ENCODE peak calls at places on chromosomes 4 and X, in ten cellular contexts. E is GM12878, H is transverse colon, K is upper lobe of left lung, N is stomach, M is ovary, J is H1, S is sigmoid colon, T is K562, X is esophagus muscularis mucosa. Y is an unnamed sample. For H3K27me3, the result is how much of the 10 kb centered on the place peaks cover.

GRCh38 chr4:48017108-48017527 is 546 bp downstream of the NIPAL1 start:
- DNase-seq in E (no peak), K (peak), J (peak), M (peak), X (no peak), H (peak), S (peak), T (peak), N (peak), Y (peak)

GRCh38 chr4:6333301-6334202 is 63.9 kb downstream of the WFS1 start:
- DNase-seq in E (no peak), J (peak), T (peak), M (no peak), X (no peak), S (no peak), H (no peak), N (no peak), K (no peak), Y (no peak)

GRCh38 chrX:46407753-46408130 is 137.5 kb downstream of the ZNF674 start:
- DNase-seq in T (no peak), H (no peak), E (no peak), S (no peak), K (no peak), M (peak), X (no peak), J (no peak), N (no peak), Y (no peak)

GRCh38 chr4:16443504-16444088 is 217.3 kb upstream of the TAPT1 start:
- DNase-seq in H (no peak), S (no peak), X (peak), T (peak), E (no peak), N (no peak), K (no peak), J (no peak), M (no peak), Y (peak)

GRCh38 chr4:152778656-152779512 is 646 bp downstream of the TIGD4 start:
- DNase-seq in X (no peak), K (peak), E (no peak), J (no peak), T (no peak), H (peak), M (peak), N (peak), S (peak), Y (peak)

GRCh38 chr4:85995361-85995760 is 364.5 kb downstream of the MAPK10 start:
- DNase-seq in S (no peak), J (no peak), K (no peak), M (no peak), N (no peak), H (no peak), T (no peak), E (no peak), X (no peak), Y (no peak)

GRCh38 chr4:38114435-38114834 is 154.2 kb downstream of the PTTG2 start:
- DNase-seq in E (no peak), X (no peak), T (no peak), N (no peak), M (no peak), S (no peak), K (no peak), H (no peak), J (no peak), Y (no peak)

GRCh38 chrX:74492720-74493201 is 71.5 kb downstream of the SLC16A2 start:
- DNase-seq in J (peak), H (no peak), E (no peak), K (no peak), N (no peak), T (no peak), X (no peak), S (no peak), M (no peak), Y (no peak)

GRCh38 chrX:113959912-113960626 is 623.8 kb upstream of the HTR2C start:
- DNase-seq in N (no peak), S (no peak), E (no peak), M (no peak), K (no peak), X (no peak), H (no peak), T (no peak), J (no peak), Y (no peak)
- H3K27me3 ChIP-seq in N (under half), S (under half), E (under half), M (under half), K (under half), X (under half), H (under half), T (under half), J (under half), Y (under half)

GRCh38 chrX:49921109-49921508 is 1.3 kb upstream of the CLCN5 start:
- DNase-seq in M (no peak), X (no peak), E (no peak), J (no peak), K (no peak), S (no peak), T (peak), N (no peak), H (no peak), Y (no peak)

GRCh38 chrX:49919617-49920016 is 2.8 kb upstream of the CLCN5 start:
- DNase-seq in T (peak), J (peak), N (peak), S (peak), E (no peak), X (no peak), H (peak), M (peak), K (peak), Y (peak)

GRCh38 chrX:49922291-49923241 is at the start of gene CLCN5:
- DNase-seq in T (peak), M (peak), S (peak), E (peak), K (peak), X (peak), H (peak), J (peak), N (peak), Y (peak)
- TF ChIP-seq POLR2A in T (peak), M (peak), S (no peak), E (peak), K (no peak), X (no peak), H (peak), J (no peak), N (no peak), Y (peak)

GRCh38 chr4:145081756-145082155 is 16.2 kb downstream of the ANAPC10 start:
- DNase-seq in J (no peak), T (no peak), E (no peak), M (no peak), H (no peak), K (no peak), S (no peak), N (no peak), X (no peak), Y (no peak)

GRCh38 chr4:145083891-145084640 is 13.9 kb downstream of the ANAPC10 start:
- DNase-seq in K (no peak), T (no peak), N (no peak), X (no peak), E (no peak), M (no peak), J (no peak), H (no peak), S (no peak), Y (no peak)
- TF ChIP-seq EP300 in K (no peak), T (no peak), N (no peak), X (no peak), E (no peak), M (no peak), J (no peak), H (no peak), S (no peak), Y (no peak)

DNA sequence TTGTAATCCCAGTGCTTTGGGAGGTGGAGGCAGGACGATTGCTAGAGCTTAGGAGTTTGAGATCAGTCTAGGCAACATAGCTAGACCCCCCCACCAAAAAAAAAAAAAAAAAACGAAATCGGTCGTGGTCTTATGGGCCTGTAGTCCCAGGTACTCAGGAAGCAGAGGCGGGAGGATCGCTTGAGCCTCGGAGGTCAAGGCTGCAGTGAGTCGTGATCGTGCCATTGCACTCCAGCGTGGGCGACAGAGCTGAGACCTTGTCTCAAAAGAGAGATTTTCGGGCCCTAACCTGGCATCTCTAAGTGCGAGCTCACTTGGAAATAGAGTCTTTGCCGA is 7.0 kb upstream of the LETM1 start:
- DNase-seq in T (no peak), H (no peak), X (no peak), S (no peak), M (no peak), E (no peak), J (no peak), K (no peak), N (no peak), Y (no peak)
- H3K27me3 ChIP-seq in T (under half), H (under half), X (under half), S (under half), M (under half), E (under half), J (half or more), K (under half), N (half or more), Y (under half)

GRCh38 chrX:13688772-13689518 is at the start of gene RAB9A:
- DNase-seq in K (peak), E (no peak), M (peak), S (peak), H (peak), X (peak), J (peak), N (peak), T (peak), Y (peak)
- TF ChIP-seq POLR2A in K (no peak), E (peak), M (peak), S (peak), H (peak), X (peak), J (peak), N (peak), T (peak), Y (peak)

DNA sequence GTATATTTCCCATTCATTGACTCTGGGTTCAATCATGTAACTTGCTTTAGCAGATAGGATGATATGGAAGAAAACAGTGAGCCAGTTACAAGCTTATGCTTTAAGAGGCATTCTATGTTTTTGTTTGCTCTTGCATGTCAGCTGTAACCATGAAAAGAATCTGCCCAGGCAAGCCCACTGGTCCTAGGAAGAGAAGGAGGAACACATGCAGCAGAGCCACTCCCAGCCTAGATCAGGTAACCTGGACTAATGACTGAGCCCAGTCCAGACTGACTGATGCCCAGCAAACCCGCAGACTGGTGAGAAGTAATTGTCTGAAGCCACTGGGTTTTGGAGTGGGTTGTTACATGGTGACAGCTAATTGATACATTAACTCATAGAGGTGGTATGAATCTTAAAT is 167.9 kb downstream of the COL4A6 start:
- DNase-seq in K (no peak), X (no peak), N (no peak), T (no peak), H (no peak), J (no peak), E (no peak), M (no peak), S (no peak), Y (no peak)
- TF ChIP-seq EP300 in K (no peak), X (no peak), N (no peak), T (no peak), H (no peak), J (no peak), E (no peak), M (no peak), S (no peak), Y (no peak)

GRCh38 chr4:110640608-110641007 is 17.7 kb upstream of the PITX2 start:
- DNase-seq in M (no peak), T (no peak), X (no peak), J (no peak), E (no peak), S (no peak), K (no peak), H (no peak), N (no peak), Y (no peak)
- H3K27me3 ChIP-seq in M (under half), T (under half), X (under half), J (under half), E (under half), S (under half), K (under half), H (half or more), N (half or more), Y (under half)

DNA sequence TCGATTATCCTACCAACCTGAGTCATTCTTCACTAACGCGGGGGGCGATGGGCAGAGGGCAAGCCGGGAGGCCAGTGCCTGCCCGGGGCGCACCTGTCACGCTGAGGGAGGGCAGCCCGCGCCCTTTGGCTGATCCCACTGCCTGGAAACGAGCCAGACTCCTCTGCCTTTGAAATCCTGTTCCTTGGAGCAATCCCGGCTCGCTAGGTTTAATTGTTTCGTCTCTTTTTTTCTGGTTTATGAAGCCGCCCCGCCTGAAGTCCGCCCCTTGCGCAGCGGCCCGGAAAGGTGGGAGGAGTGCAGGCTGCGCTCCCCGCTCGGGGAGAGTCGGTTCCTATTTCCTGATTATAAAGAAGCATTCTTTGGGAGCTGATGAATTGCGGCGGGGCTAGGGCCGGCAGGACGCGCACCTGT is 484.2 kb downstream of the BCOR start:
- DNase-seq in T (no peak), S (no peak), X (no peak), H (peak), M (peak), N (no peak), E (no peak), K (no peak), J (peak), Y (no peak)
- TF ChIP-seq POLR2A in T (no peak), S (no peak), X (no peak), H (no peak), M (no peak), N (no peak), E (no peak), K (no peak), J (no peak), Y (no peak)

GRCh38 chr4:71231753-71232420 is 106.9 kb upstream of the SLC4A4 start:
- DNase-seq in X (no peak), M (no peak), N (no peak), J (no peak), H (no peak), T (no peak), S (no peak), E (no peak), K (no peak), Y (no peak)

GRCh38 chr4:71230258-71230594 is 108.6 kb upstream of the SLC4A4 start:
- DNase-seq in X (no peak), M (no peak), J (no peak), H (peak), T (no peak), E (no peak), N (peak), S (no peak), K (no peak), Y (no peak)

GRCh38 chr4:71230613-71231012 is 108.2 kb upstream of the SLC4A4 start:
- DNase-seq in N (no peak), M (no peak), H (no peak), E (no peak), J (no peak), K (no peak), S (no peak), T (no peak), X (no peak), Y (no peak)

GRCh38 chr4:71229477-71230257 is 109.2 kb upstream of the SLC4A4 start:
- DNase-seq in S (no peak), T (peak), X (no peak), J (no peak), N (peak), M (no peak), E (no peak), H (peak), K (peak), Y (no peak)

GRCh38 chr4:71231073-71231752 is 107.6 kb upstream of the SLC4A4 start:
- DNase-seq in T (no peak), J (no peak), X (no peak), K (peak), M (peak), S (peak), E (no peak), H (peak), N (peak), Y (peak)
- TF ChIP-seq EP300 in T (no peak), J (no peak), X (no peak), K (no peak), M (no peak), S (no peak), E (no peak), H (no peak), N (no peak), Y (peak)

Y was measured in tibial nerve.